ENCODE peak calls at places on chromosomes 2 and 18, in ten cellular contexts. M is psoas muscle, P is NCI-H1092, T is EH, I is cardiac fibroblast, O is C1 segment of cervical spinal cord, Y is GM12865, F is memory B cell, Q is foreskin fibroblast, B is MM.1S. A is an unnamed sample.

GRCh38 chr2:238431431-238431830 is 4.7 kb downstream of the ASB1 start:
- DNase-seq in Q (no peak), F (no peak), M (no peak), P (no peak), Y (no peak), I (no peak), O (no peak), T (no peak), B (no peak), A (no peak)

GRCh38 chr2:106366145-106366544 is 102.1 kb downstream of the RGPD3 start:
- DNase-seq in P (no peak), B (no peak), Q (no peak), T (no peak), O (no peak), M (no peak), I (no peak), F (no peak), Y (no peak), A (no peak)

GRCh38 chr18:3623769-3624545 is 174.0 kb downstream of the TGIF1 start:
- DNase-seq in T (peak), Y (no peak), P (no peak), Q (peak), F (no peak), B (no peak), O (no peak), I (peak), M (peak), A (peak)

GRCh38 chr2:60530660-60531276 is 22.7 kb downstream of the BCL11A start:
- DNase-seq in M (no peak), F (no peak), I (no peak), O (no peak), Q (no peak), T (no peak), P (peak), Y (peak), B (no peak), A (no peak)

GRCh38 chr18:74373428-74373827 is 57.8 kb downstream of the C18orf63 start:
- DNase-seq in T (no peak), Y (no peak), Q (no peak), B (no peak), I (no peak), M (no peak), O (no peak), F (no peak), P (no peak), A (peak)

GRCh38 chr2:122132292-122132691 is 376.8 kb downstream of the TSN start:
- DNase-seq in B (no peak), F (no peak), O (no peak), P (no peak), Q (peak), M (no peak), Y (no peak), T (peak), I (peak), A (no peak)

GRCh38 chr18:79047556-79048244 is 21.5 kb upstream of the ATP9B start:
- DNase-seq in Y (no peak), I (no peak), T (no peak), B (no peak), P (no peak), F (no peak), M (no peak), O (no peak), Q (no peak), A (no peak)

GRCh38 chr2:40220177-40220925 is 231.5 kb downstream of the SLC8A1 start:
- DNase-seq in T (peak), I (peak), M (no peak), B (no peak), O (no peak), Y (no peak), P (no peak), Q (peak), F (no peak), A (no peak)

GRCh38 chr2:142876423-142876822 is 1.0 kb upstream of the KYNU start:
- DNase-seq in T (no peak), B (no peak), I (peak), O (no peak), P (no peak), Q (peak), Y (no peak), F (no peak), M (no peak), A (no peak)

GRCh38 chr18:55109818-55110414 is 150.7 kb upstream of the CCDC68 start:
- DNase-seq in M (no peak), B (no peak), P (no peak), Q (no peak), F (no peak), T (no peak), O (no peak), Y (no peak), I (no peak), A (no peak)

GRCh38 chr18:54835944-54836343 is 7.7 kb downstream of the RAB27B start:
- DNase-seq in F (no peak), B (no peak), P (no peak), T (no peak), Y (no peak), M (no peak), Q (no peak), I (no peak), O (no peak), A (no peak)

GRCh38 chr2:187971893-187972292 is 319.8 kb upstream of the GULP1 start:
- DNase-seq in B (no peak), F (no peak), M (no peak), O (no peak), I (no peak), P (no peak), Q (no peak), T (no peak), Y (no peak), A (no peak)

GRCh38 chr2:74373985-74374384 is 6.1 kb downstream of the DCTN1 start:
- DNase-seq in P (no peak), O (no peak), F (no peak), I (no peak), Y (no peak), T (no peak), M (no peak), B (no peak), Q (no peak), A (no peak)

GRCh38 chr2:103945083-103945482 is 908.8 kb upstream of the POU3F3 start:
- DNase-seq in B (no peak), Q (no peak), M (no peak), O (no peak), I (no peak), T (no peak), P (no peak), F (no peak), Y (no peak), A (no peak)

GRCh38 chr18:74498712-74499629 is 2.8 kb downstream of the CNDP2 start:
- DNase-seq in Y (peak), O (no peak), I (no peak), B (peak), Q (no peak), P (no peak), M (peak), T (peak), F (peak), A (peak)

GRCh38 chr18:55402731-55403405 is 185.1 kb downstream of the TCF4 start:
- DNase-seq in Y (no peak), P (peak), M (no peak), T (peak), I (peak), F (no peak), B (no peak), O (no peak), Q (peak), A (no peak)

GRCh38 chr2:151783133-151783520 is 45.1 kb downstream of the ARL5A start:
- DNase-seq in T (no peak), M (no peak), Y (no peak), I (no peak), O (no peak), B (no peak), Q (no peak), P (no peak), F (no peak), A (no peak)

GRCh38 chr18:74303936-74304335 is 11.7 kb upstream of the C18orf63 start:
- DNase-seq in T (peak), B (no peak), Q (peak), Y (no peak), P (no peak), I (peak), O (no peak), M (no peak), F (no peak), A (no peak)

GRCh38 chr18:28059861-28060260 is 117.1 kb downstream of the CDH2 start:
- DNase-seq in T (no peak), O (no peak), Q (peak), P (no peak), F (no peak), Y (no peak), B (no peak), M (no peak), I (peak), A (no peak)

GRCh38 chr2:113218283-113219091 is 44.7 kb downstream of the PSD4 start:
- DNase-seq in Y (no peak), T (peak), I (peak), B (no peak), P (no peak), F (no peak), O (no peak), M (peak), Q (peak), A (no peak)

GRCh38 chr18:75687626-75688025 is 260.1 kb upstream of the SMIM21 start:
- DNase-seq in M (no peak), P (no peak), Q (no peak), O (no peak), I (no peak), Y (no peak), B (no peak), T (no peak), F (no peak), A (no peak)

GRCh38 chr18:47729356-47729755 is 201.1 kb downstream of the SMAD2 start:
- DNase-seq in I (no peak), P (no peak), F (no peak), O (no peak), B (no peak), M (no peak), Q (no peak), Y (no peak), T (no peak), A (no peak)

GRCh38 chr2:230068658-230069080 is at the start of gene SLC16A14:
- DNase-seq in O (no peak), T (peak), Y (peak), I (peak), Q (peak), P (no peak), F (peak), B (peak), M (no peak), A (no peak)

GRCh38 chr18:5746844-5747243 is 148.5 kb downstream of the TMEM200C start:
- DNase-seq in Q (no peak), I (no peak), T (no peak), B (no peak), Y (peak), O (no peak), M (no peak), F (no peak), P (no peak), A (no peak)

GRCh38 chr2:85589982-85590791 is 5.4 kb upstream of the RNF181 start:
- DNase-seq in F (no peak), P (no peak), Q (peak), T (peak), B (no peak), I (peak), O (no peak), Y (no peak), M (no peak), A (no peak)

GRCh38 chr2:118576109-118576855 is 271.2 kb downstream of the EN1 start:
- DNase-seq in M (no peak), P (no peak), I (peak), B (no peak), O (no peak), T (no peak), F (no peak), Y (no peak), Q (peak), A (no peak)

GRCh38 chr2:59658906-59659305 is 894.5 kb downstream of the BCL11A start:
- DNase-seq in Y (peak), F (no peak), O (no peak), I (no peak), M (no peak), Q (no peak), P (no peak), B (no peak), T (no peak), A (no peak)

GRCh38 chr2:218081695-218082094 is 12.6 kb downstream of the RUFY4 start:
- DNase-seq in P (no peak), B (no peak), M (no peak), I (peak), O (no peak), Q (peak), Y (no peak), F (no peak), T (peak), A (no peak)

GRCh38 chr18:46471809-46472498 is 185.1 kb downstream of the LOXHD1 start:
- DNase-seq in B (no peak), P (no peak), F (no peak), O (no peak), Q (no peak), T (no peak), M (no peak), I (no peak), Y (no peak), A (no peak)

GRCh38 chr2:43276962-43277383 is 50.6 kb upstream of the ZFP36L2 start:
- DNase-seq in B (no peak), T (peak), Q (no peak), P (no peak), M (no peak), F (no peak), O (no peak), Y (no peak), I (peak), A (no peak)

GRCh38 chr2:17972991-17973390 is 94.5 kb downstream of the KCNS3 start:
- DNase-seq in I (no peak), F (no peak), Q (no peak), P (no peak), M (no peak), B (no peak), T (no peak), O (no peak), Y (no peak), A (no peak)

GRCh38 chr2:138432971-138433370 is 68.6 kb upstream of the SPOPL start:
- DNase-seq in Y (peak), M (no peak), F (no peak), P (no peak), T (no peak), I (peak), O (no peak), B (no peak), Q (peak), A (no peak)

GRCh38 chr2:217919204-217919603 is 83.6 kb downstream of the TNS1 start:
- DNase-seq in T (no peak), Q (no peak), P (no peak), Y (no peak), O (no peak), F (no peak), B (no peak), I (no peak), M (peak), A (no peak)

GRCh38 chr18:27994571-27994970 is 182.4 kb downstream of the CDH2 start:
- DNase-seq in B (no peak), F (no peak), P (no peak), Y (no peak), O (no peak), Q (no peak), M (no peak), T (no peak), I (no peak), A (no peak)

A was measured in activated CD8-positive, alpha-beta memory T cell treated with anti-CD3 and anti-CD28 coated beads for 24 hours.